ENCODE peak calls at places on chromosomes 13 and 19, in five cellular contexts. S is cardiac fibroblast, C is AG10803, Y is colonic mucosa, L is lower leg skin. X is an unnamed sample.

GRCh38 chr19:34273121-34273845 is 18.9 kb downstream of the GARRE1 start:
- DNase-seq in S (no peak), L (no peak), Y (no peak), C (no peak), X (no peak)

GRCh38 chr19:7258042-7258839 is 36.0 kb downstream of the INSR start:
- DNase-seq in Y (no peak), S (no peak), L (no peak), C (no peak), X (no peak)

GRCh38 chr19:20067898-20068297 is 9.9 kb upstream of the ZNF90 start:
- DNase-seq in C (no peak), S (no peak), L (no peak), Y (no peak), X (no peak)

GRCh38 chr13:21074601-21075302 is 13.4 kb upstream of the LATS2 start:
- DNase-seq in Y (no peak), C (peak; percentile 51), S (peak; percentile 44), L (no peak), X (no peak)

GRCh38 chr19:50759886-50760285 is 10.4 kb upstream of the GPR32 start:
- DNase-seq in C (peak; percentile 17), S (peak; percentile 28), Y (no peak), L (no peak), X (no peak)

GRCh38 chr19:41741244-41741554 is 14.1 kb upstream of the CEACAM6 start:
- DNase-seq in S (no peak), Y (no peak), C (no peak), L (no peak), X (no peak)

GRCh38 chr19:18790566-18791314 is at the start of gene COMP:
- DNase-seq in S (no peak), Y (no peak), L (no peak), C (no peak), X (no peak)

GRCh38 chr19:7506385-7507328 is 9.2 kb upstream of the ZNF358 start:
- DNase-seq in C (peak; percentile 81), S (peak; percentile 90), L (peak; percentile 77), Y (peak; percentile 96), X (no peak)

GRCh38 chr19:20612711-20613316 is 47.2 kb upstream of the ZNF737 start:
- DNase-seq in C (no peak), S (no peak), Y (no peak), L (no peak), X (no peak)

GRCh38 chr13:18959229-18959628 is 222.4 kb downstream of the TUBA3C start:
- DNase-seq in L (no peak), C (no peak), S (no peak), Y (no peak), X (no peak)

GRCh38 chr13:32587014-32587773 is 942 bp downstream of the PDS5B start:
- DNase-seq in Y (peak; percentile 75), S (peak; percentile 70), L (peak; percentile 43), C (peak; percentile 60), X (no peak)

GRCh38 chr19:7494416-7495098 is 5.7 kb upstream of the PEX11G start:
- DNase-seq in S (peak; percentile 52), Y (peak; percentile 31), C (no peak), L (no peak), X (no peak)

GRCh38 chr13:35617420-35617819 is 140.9 kb upstream of the MAB21L1 start:
- DNase-seq in Y (no peak), C (no peak), S (no peak), L (no peak), X (no peak)

GRCh38 chr19:57269515-57270250 is 10.6 kb upstream of the ZNF460 start:
- DNase-seq in L (no peak), C (peak; percentile 84), Y (no peak), S (peak; percentile 65), X (peak; percentile 85)

GRCh38 chr19:49591731-49592485 is 926 bp downstream of the PRR12 start:
- DNase-seq in S (peak; percentile 42), L (peak; percentile 46), C (peak; percentile 39), Y (peak; percentile 70), X (no peak)

GRCh38 chr19:41987141-41987860 is 6.7 kb downstream of the ATP1A3 start:
- DNase-seq in L (no peak), Y (no peak), C (no peak), S (no peak), X (no peak)

GRCh38 chr19:16298334-16298733 is 26.3 kb upstream of the KLF2 start:
- DNase-seq in Y (no peak), L (no peak), C (no peak), S (no peak), X (no peak)

GRCh38 chr13:50226515-50227147 is 211.4 kb downstream of the KCNRG start:
- DNase-seq in L (no peak), S (no peak), C (no peak), Y (no peak), X (no peak)

GRCh38 chr13:41019027-41019487 is at the start of gene ELF1:
- DNase-seq in S (peak; percentile 57), L (peak; percentile 77), C (peak; percentile 54), Y (peak; percentile 76), X (peak; percentile 70)

GRCh38 chr13:29573190-29573589 is 22.3 kb downstream of the SLC7A1 start:
- DNase-seq in S (peak; percentile 42), L (peak; percentile 72), C (peak; percentile 59), Y (peak; percentile 87), X (no peak)

GRCh38 chr19:4370418-4371041 is 27.2 kb downstream of the MPND start:
- DNase-seq in Y (no peak), S (no peak), L (no peak), C (no peak), X (no peak)

GRCh38 chr19:16829822-16830289 is 658 bp downstream of the SIN3B start:
- DNase-seq in Y (no peak), S (no peak), L (no peak), C (no peak), X (no peak)

GRCh38 chr19:38658462-38659306 is 11.2 kb downstream of the ACTN4 start:
- DNase-seq in Y (peak; percentile 70), C (peak; percentile 100), S (peak; percentile 99), L (peak; percentile 70), X (peak; percentile 98)

GRCh38 chr19:45144431-45145269 is 16.1 kb downstream of the NKPD1 start:
- DNase-seq in C (no peak), Y (no peak), S (no peak), L (no peak), X (no peak)

GRCh38 chr19:19106061-19106551 is 32.2 kb downstream of the TMEM161A start:
- DNase-seq in C (no peak), Y (peak; percentile 39), S (peak; percentile 32), L (no peak), X (no peak)

GRCh38 chr13:111924676-111925075 is 142.3 kb upstream of the SOX1 start:
- DNase-seq in C (no peak), L (no peak), S (no peak), Y (no peak), X (no peak)

GRCh38 chr13:74114202-74114601 is 20.0 kb downstream of the KLF12 start:
- DNase-seq in S (no peak), Y (no peak), C (peak; percentile 50), L (no peak), X (no peak)

GRCh38 chr13:43786766-43787517 is at the start of gene ENOX1:
- DNase-seq in C (peak; percentile 71), S (peak; percentile 86), L (no peak), Y (peak; percentile 22), X (no peak)

GRCh38 chr13:31201341-31202024 is 1.7 kb downstream of the B3GLCT start:
- DNase-seq in Y (no peak), S (peak; percentile 68), C (peak; percentile 62), L (peak; percentile 28), X (no peak)

GRCh38 chr19:7550987-7551761 is 15.7 kb downstream of the PNPLA6 start:
- DNase-seq in C (no peak), Y (peak; percentile 83), S (peak; percentile 74), L (peak; percentile 29), X (peak; percentile 39)

GRCh38 chr19:13116282-13117175 is at the start of gene TRMT1:
- DNase-seq in Y (peak; percentile 97), L (peak; percentile 94), C (peak; percentile 90), S (peak; percentile 94), X (peak; percentile 72)

GRCh38 chr19:13118424-13119193 is 545 bp downstream of the NACC1 start:
- DNase-seq in C (no peak), S (peak; percentile 52), L (no peak), Y (peak; percentile 64), X (no peak)

GRCh38 chr19:13117176-13117771 is 734 bp upstream of the TRMT1 start:
- DNase-seq in Y (no peak), S (no peak), L (no peak), C (no peak), X (no peak)

GRCh38 chr19:13119654-13120053 is 1.6 kb downstream of the NACC1 start:
- DNase-seq in S (no peak), C (no peak), Y (no peak), L (no peak), X (no peak)

GRCh38 chr19:13117772-13118423 is at the start of gene NACC1:
- DNase-seq in S (peak; percentile 92), Y (peak; percentile 90), C (peak; percentile 86), L (peak; percentile 82), X (peak; percentile 39)
- H3K4me3 ChIP-seq in S (peak within 1 kb of the TSS; percentile 99), Y (peak within 1 kb of the TSS; percentile 95), C (peak within 1 kb of the TSS; percentile 96), L (peak within 1 kb of the TSS; percentile 96), X (peak within 1 kb of the TSS; percentile 97)

GRCh38 chr13:60267498-60268202 is 103.9 kb upstream of the DIAPH3 start:
- DNase-seq in Y (peak; percentile 31), L (no peak), S (peak; percentile 1), C (peak; percentile 1), X (no peak)
- H3K4me3 ChIP-seq in Y (peak overlapping the region; percentile 28), L (no peak overlapping the region), S (peak overlapping the region; percentile 47), C (peak overlapping the region; percentile 63), X (peak overlapping the region; percentile 45)

GRCh38 chr19:15199652-15200574 is 882 bp downstream of the NOTCH3 start:
- DNase-seq in C (peak; percentile 30), S (peak; percentile 45), Y (no peak), L (no peak), X (no peak)
- H3K4me3 ChIP-seq in C (peak overlapping the region; percentile 76), S (peak overlapping the region; percentile 81), Y (peak overlapping the region; percentile 15), L (peak overlapping the region; percentile 50), X (peak overlapping the region; percentile 50)

DNA sequence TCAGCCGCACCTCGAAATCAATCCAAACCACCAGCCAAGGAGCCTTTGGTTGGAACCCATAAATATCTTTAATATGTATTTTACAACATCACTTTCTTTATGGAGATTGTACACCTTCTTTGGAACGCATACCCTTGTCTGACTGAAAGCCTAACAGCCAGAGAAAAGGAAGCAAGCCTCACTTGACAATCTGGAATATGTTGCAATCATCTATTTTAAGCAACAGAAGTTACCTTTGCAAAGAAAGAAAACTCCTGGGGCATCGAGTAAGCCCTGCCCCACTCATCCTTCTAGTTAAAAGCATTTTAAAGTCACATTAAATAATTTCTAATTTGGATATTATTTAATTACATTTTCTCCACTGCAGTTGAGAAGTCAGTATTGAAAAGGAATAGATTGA is 542.7 kb downstream of the MYO16 start:
- DNase-seq in C (no peak), L (no peak), S (no peak), Y (no peak), X (no peak)
- H3K4me3 ChIP-seq in C (no peak overlapping the region), L (no peak overlapping the region), S (no peak overlapping the region), Y (no peak overlapping the region), X (no peak overlapping the region)

GRCh38 chr13:78659450-78660110 is 625 bp upstream of the OBI1 start:
- DNase-seq in S (no peak), L (no peak), C (no peak), Y (no peak), X (no peak)
- H3K4me3 ChIP-seq in S (peak overlapping the region; percentile 89), L (peak overlapping the region; percentile 95), C (peak overlapping the region; percentile 93), Y (peak overlapping the region; percentile 94), X (peak overlapping the region; percentile 95)

X was measured in kidney epithelial cell.